ENCODE peak calls at places on chromosomes 16 and 17, in nine cellular contexts. C is kidney tubule cell; K is sigmoid colon; L is mucosa of gallbladder; B is SHP77; A is cardiac septum; G is NCI-H1436; O is activated CD8-positive, alpha-beta memory T cell treated with anti-CD3 and anti-CD28 coated beads for 4 hours; Y is germinal center. Z is an unnamed sample.

GRCh38 chr17:4721203-4722135 is 9.8 kb upstream of the MED11 start:
- DNase-seq in C (peak), K (no peak), L (peak), B (peak), A (no peak), G (no peak), O (no peak), Y (no peak), Z (no peak)

GRCh38 chr17:58367462-58367861 is 15.5 kb upstream of the SUPT4H1 start:
- DNase-seq in C (no peak), K (no peak), L (no peak), B (no peak), A (no peak), G (no peak), O (no peak), Y (no peak), Z (no peak)

GRCh38 chr17:44223574-44224046 is 4.1 kb upstream of the UBTF start:
- DNase-seq in C (peak), K (no peak), L (peak), B (no peak), A (no peak), G (no peak), O (no peak), Y (no peak), Z (no peak)

GRCh38 chr17:75940727-75941441 is at the start of gene FBF1:
- DNase-seq in C (peak), K (peak), L (peak), B (peak), A (peak), G (peak), O (peak), Y (peak), Z (peak)

GRCh38 chr17:68302066-68302564 is 10.8 kb downstream of the ARSG start:
- DNase-seq in C (no peak), K (no peak), L (no peak), B (peak), A (no peak), G (no peak), O (no peak), Y (no peak), Z (no peak)

GRCh38 chr17:6546069-6546718 is 10.2 kb downstream of the PITPNM3 start:
- DNase-seq in C (peak), K (no peak), L (no peak), B (no peak), A (no peak), G (no peak), O (no peak), Y (no peak), Z (no peak)

GRCh38 chr17:62616993-62617893 is 10.2 kb upstream of the MRC2 start:
- DNase-seq in C (no peak), K (no peak), L (no peak), B (no peak), A (no peak), G (no peak), O (no peak), Y (no peak), Z (no peak)

GRCh38 chr16:89037261-89038152 is 56.1 kb upstream of the ACSF3 start:
- DNase-seq in C (peak), K (no peak), L (peak), B (no peak), A (no peak), G (no peak), O (no peak), Y (peak), Z (no peak)

Z was measured in DMS79 treated with DMSO at 0.1 percent for 48 hours.